ENCODE peak calls at places on chromosomes 4 and X, in seven cellular contexts. A is DMS 273 treated with DMSO at 0.1 percent for 48 hours; I is activated T-helper 1 cell treated with Interleukin-2 at 50 U/mL for 16 hours; K is PC-3; R is stimulated activated CD8-positive, alpha-beta memory T cell treated with anti-CD3 and anti-CD28 coated beads, Interleukin-4, amount 100 ng/mL, for 4 hours; T is stimulated activated CD4-positive, alpha-beta T cell treated with anti-CD3 and anti-CD28 coated beads, Interleukin-4, amount 100 ng/mL, for 1 hour; D is GM03348. Q is an unnamed sample.

GRCh38 chr4:120139392-120139791 is 72.7 kb upstream of the MAD2L1 start:
- DNase-seq in A (no peak), I (no peak), K (no peak), R (no peak), T (no peak), D (no peak), Q (no peak)

GRCh38 chrX:11269006-11269405 is 24.2 kb upstream of the AMELX start:
- DNase-seq in A (no peak), I (no peak), K (no peak), R (no peak), T (no peak), D (no peak), Q (no peak)

GRCh38 chr4:147984065-147984777 is 252.3 kb downstream of the ARHGAP10 start:
- DNase-seq in A (no peak), I (no peak), K (peak; percentile 60), R (no peak), T (no peak), D (peak; percentile 67), Q (peak; percentile 23)

GRCh38 chrX:96843566-96843965 is 40.1 kb upstream of the RPA4 start:
- DNase-seq in A (no peak), I (no peak), K (no peak), R (no peak), T (no peak), D (no peak), Q (no peak)

GRCh38 chrX:74514384-74514783 is 93.1 kb downstream of the SLC16A2 start:
- DNase-seq in A (no peak), I (no peak), K (no peak), R (no peak), T (no peak), D (no peak), Q (no peak)

GRCh38 chrX:11555759-11556158 is 110.0 kb downstream of the ARHGAP6 start:
- DNase-seq in A (no peak), I (no peak), K (peak; percentile 26), R (no peak), T (no peak), D (no peak), Q (no peak)

GRCh38 chrX:19867411-19867732 is 20.0 kb downstream of the SH3KBP1 start:
- DNase-seq in A (no peak), I (no peak), K (peak; percentile 14), R (no peak), T (no peak), D (peak; percentile 41), Q (no peak)

GRCh38 chrX:41604154-41604553 is 84.6 kb upstream of the GPR34 start:
- DNase-seq in A (no peak), I (no peak), K (no peak), R (no peak), T (no peak), D (no peak), Q (no peak)

GRCh38 chr4:617644-618330 is 7.6 kb upstream of the PDE6B start:
- DNase-seq in A (no peak), I (no peak), K (peak; percentile 68), R (no peak), T (no peak), D (no peak), Q (peak; percentile 45)

GRCh38 chr4:16227462-16227868 is 1.2 kb upstream of the TAPT1 start:
- DNase-seq in A (no peak), I (no peak), K (peak; percentile 13), R (no peak), T (peak; percentile 8), D (peak; percentile 13), Q (peak; percentile 9)

GRCh38 chrX:125646195-125646594 is 326.5 kb downstream of the TEX13C start:
- DNase-seq in A (no peak), I (no peak), K (peak; percentile 1), R (no peak), T (no peak), D (no peak), Q (no peak)

GRCh38 chrX:20066968-20067708 is 49.6 kb downstream of the MAP7D2 start:
- DNase-seq in A (peak; percentile 31), I (no peak), K (peak; percentile 73), R (no peak), T (no peak), D (peak; percentile 26), Q (peak; percentile 52)

GRCh38 chr4:139711461-139711860 is 45.8 kb downstream of the MGST2 start:
- DNase-seq in A (no peak), I (no peak), K (no peak), R (no peak), T (no peak), D (no peak), Q (no peak)

GRCh38 chr4:139557506-139558110 is 1.6 kb upstream of the SETD7 start:
- DNase-seq in A (no peak), I (no peak), K (no peak), R (no peak), T (no peak), D (no peak), Q (no peak)

GRCh38 chrX:39946822-39947221 is 150.9 kb downstream of the BCOR start:
- DNase-seq in A (no peak), I (no peak), K (peak; percentile 77), R (no peak), T (no peak), D (peak; percentile 60), Q (peak; percentile 25)

GRCh38 chr4:139975830-139976272 is 178.1 kb downstream of the MAML3 start:
- DNase-seq in A (no peak), I (no peak), K (peak; percentile 47), R (no peak), T (no peak), D (peak; percentile 58), Q (peak; percentile 47)

GRCh38 chr4:44448548-44449443 is at the start of gene KCTD8:
- DNase-seq in A (no peak), I (no peak), K (peak; percentile 87), R (no peak), T (peak; percentile 58), D (peak; percentile 81), Q (peak; percentile 81)

GRCh38 chr4:53960843-53961242 is 103.6 kb downstream of the CHIC2 start:
- DNase-seq in A (no peak), I (no peak), K (no peak), R (no peak), T (no peak), D (no peak), Q (no peak)

GRCh38 chr4:75343333-75343732 is 170.9 kb downstream of the RCHY1 start:
- DNase-seq in A (no peak), I (no peak), K (no peak), R (no peak), T (no peak), D (no peak), Q (no peak)

GRCh38 chr4:161522031-161522430 is 641.8 kb downstream of the FSTL5 start:
- DNase-seq in A (no peak), I (no peak), K (no peak), R (no peak), T (no peak), D (no peak), Q (no peak)

GRCh38 chrX:6021316-6022091 is 207.2 kb downstream of the NLGN4X start:
- DNase-seq in A (peak; percentile 5), I (no peak), K (peak; percentile 58), R (no peak), T (no peak), D (peak; percentile 4), Q (peak; percentile 37)

GRCh38 chrX:13223868-13224555 is 95.8 kb downstream of the ATXN3L start:
- DNase-seq in A (peak; percentile 32), I (no peak), K (peak; percentile 94), R (no peak), T (no peak), D (peak; percentile 62), Q (peak; percentile 96)

GRCh38 chrX:16666541-16666940 is 16.6 kb downstream of the S100G start:
- DNase-seq in A (no peak), I (no peak), K (peak; percentile 42), R (no peak), T (no peak), D (peak; percentile 25), Q (no peak)

GRCh38 chrX:78573630-78574029 is 85.5 kb downstream of the RTL3 start:
- DNase-seq in A (no peak), I (no peak), K (no peak), R (no peak), T (no peak), D (no peak), Q (no peak)

GRCh38 chrX:40663880-40664630 is 16.7 kb upstream of the CXorf38 start:
- DNase-seq in A (no peak), I (no peak), K (peak; percentile 36), R (no peak), T (no peak), D (peak; percentile 52), Q (no peak)

GRCh38 chrX:120311632-120312000 is 355 bp upstream of the TMEM255A start:
- DNase-seq in A (no peak), I (no peak), K (no peak), R (no peak), T (no peak), D (no peak), Q (no peak)

GRCh38 chr4:189786447-189786846 is 154.2 kb upstream of the FRG1 start:
- DNase-seq in A (no peak), I (no peak), K (no peak), R (no peak), T (no peak), D (no peak), Q (no peak)

GRCh38 chr4:168076989-168077725 is 15.2 kb upstream of the ANXA10 start:
- DNase-seq in A (no peak), I (no peak), K (peak; percentile 85), R (peak; percentile 0), T (peak; percentile 6), D (peak; percentile 66), Q (peak; percentile 59)

GRCh38 chr4:98626350-98626749 is 32.1 kb downstream of the TSPAN5 start:
- DNase-seq in A (peak; percentile 33), I (no peak), K (peak; percentile 89), R (no peak), T (no peak), D (peak; percentile 83), Q (peak; percentile 93)

GRCh38 chr4:108058685-108059440 is 69.2 kb downstream of the HADH start:
- DNase-seq in A (no peak), I (no peak), K (peak; percentile 85), R (no peak), T (no peak), D (peak; percentile 32), Q (peak; percentile 78)

GRCh38 chr4:185693548-185694215 is 118.3 kb downstream of the SORBS2 start:
- DNase-seq in A (no peak), I (no peak), K (no peak), R (no peak), T (no peak), D (no peak), Q (no peak)

GRCh38 chr4:7842384-7843279 is 97.0 kb downstream of the AFAP1 start:
- DNase-seq in A (no peak), I (no peak), K (peak; percentile 92), R (no peak), T (no peak), D (peak; percentile 88), Q (peak; percentile 92)

GRCh38 chrX:104351173-104351769 is 96.5 kb upstream of the ESX1 start:
- DNase-seq in A (no peak), I (no peak), K (peak; percentile 87), R (no peak), T (no peak), D (peak; percentile 68), Q (peak; percentile 91)

GRCh38 chr4:174633399-174633798 is 111.1 kb upstream of the HPGD start:
- DNase-seq in A (no peak), I (no peak), K (peak; percentile 62), R (no peak), T (no peak), D (no peak), Q (no peak)

GRCh38 chrX:19785647-19786046 is 101.8 kb downstream of the SH3KBP1 start:
- DNase-seq in A (no peak), I (no peak), K (no peak), R (no peak), T (peak; percentile 53), D (no peak), Q (no peak)

Q was measured in mammary epithelial cell.